ENCODE peak calls at places on chromosome 12, in seven cellular contexts. O is HCT116; T is A549; I is right cardiac atrium; B is body of pancreas; W is CD4-positive, CD25-positive, alpha-beta regulatory T cell; C is pancreas. Y is an unnamed sample. For H3K4me1, the result is how much of the 10 kb centered on the place peaks cover.

GRCh38 chr12:44961887-44962286 is 85.8 kb upstream of the NELL2 start:
- ATAC-seq in C (no peak), T (no peak), B (no peak), I (no peak), O (no peak), W (no peak), Y (no peak)

GRCh38 chr12:6434205-6435180 is 10.3 kb upstream of the CD27 start:
- ATAC-seq in C (no peak), W (peak), B (no peak), T (no peak), I (no peak), O (no peak), Y (no peak)

GRCh38 chr12:90909069-90909676 is 45.8 kb downstream of the CCER1 start:
- ATAC-seq in T (peak), O (peak), W (no peak), C (peak), I (no peak), B (no peak), Y (no peak)

GRCh38 chr12:41701943-41702601 is 442.6 kb downstream of the GXYLT1 start:
- ATAC-seq in B (no peak), C (no peak), I (no peak), T (no peak), O (no peak), W (no peak), Y (no peak)

GRCh38 chr12:111616177-111616623 is 17.1 kb upstream of the ATXN2 start:
- ATAC-seq in T (no peak), B (peak), C (peak), I (peak), O (no peak), W (no peak), Y (peak)

GRCh38 chr12:113861708-113862312 is 104.3 kb downstream of the RBM19 start:
- ATAC-seq in T (no peak), B (no peak), I (no peak), C (no peak), O (no peak), W (no peak), Y (no peak)

GRCh38 chr12:48002773-48003218 is 1.5 kb downstream of the COL2A1 start:
- ATAC-seq in I (peak), C (peak), W (no peak), B (peak), O (no peak), T (peak), Y (peak)

GRCh38 chr12:10305411-10305810 is 2.3 kb upstream of the KLRD1 start:
- ATAC-seq in I (no peak), T (no peak), B (no peak), W (no peak), C (no peak), O (no peak), Y (no peak)

GRCh38 chr12:65941388-65941787 is 117.1 kb downstream of the HMGA2 start:
- ATAC-seq in O (no peak), I (peak), C (peak), W (no peak), T (peak), B (no peak), Y (no peak)

GRCh38 chr12:5694759-5695409 is 250.2 kb downstream of the ANO2 start:
- ATAC-seq in I (no peak), T (no peak), O (no peak), B (no peak), C (no peak), W (no peak), Y (no peak)

GRCh38 chr12:89525824-89526770 is at the start of gene POC1B:
- ATAC-seq in T (peak), O (peak), I (peak), W (peak), C (peak), B (peak), Y (peak)

GRCh38 chr12:6891637-6892036 is 13.0 kb upstream of the LRRC23 start:
- ATAC-seq in I (peak), O (peak), W (no peak), T (peak), C (peak), B (peak), Y (no peak)

GRCh38 chr12:108701779-108702435 is 29.4 kb downstream of the CORO1C start:
- ATAC-seq in C (no peak), T (peak), W (no peak), O (no peak), B (peak), I (peak), Y (peak)

GRCh38 chr12:130253866-130254265 is 83.8 kb upstream of the PIWIL1 start:
- ATAC-seq in I (no peak), C (peak), W (no peak), T (no peak), O (no peak), B (peak), Y (no peak)

GRCh38 chr12:133192847-133193246 is 11.6 kb downstream of the ZNF268 start:
- ATAC-seq in I (no peak), C (no peak), B (no peak), W (no peak), T (no peak), O (no peak), Y (no peak)

GRCh38 chr12:63877693-63878092 is 33.2 kb downstream of the SRGAP1 start:
- ATAC-seq in T (peak), W (no peak), I (no peak), B (no peak), O (no peak), C (no peak), Y (no peak)

GRCh38 chr12:121330692-121331091 is 21.5 kb downstream of the ANAPC5 start:
- ATAC-seq in B (no peak), C (no peak), T (no peak), W (no peak), I (no peak), O (no peak), Y (no peak)

GRCh38 chr12:2137707-2138106 is 84.9 kb downstream of the CACNA1C start:
- ATAC-seq in B (no peak), I (peak), T (no peak), O (no peak), W (no peak), C (no peak), Y (no peak)

GRCh38 chr12:125186471-125187147 is 121.4 kb downstream of the AACS start:
- ATAC-seq in W (no peak), T (peak), O (peak), B (no peak), I (no peak), C (no peak), Y (peak)

GRCh38 chr12:6307521-6307920 is 3.0 kb upstream of the PLEKHG6 start:
- ATAC-seq in B (no peak), O (no peak), W (no peak), T (no peak), I (no peak), C (no peak), Y (peak)

GRCh38 chr12:67515679-67516363 is 132.7 kb upstream of the DYRK2 start:
- ATAC-seq in I (no peak), T (no peak), B (peak), C (peak), W (peak), O (no peak), Y (no peak)

GRCh38 chr12:120797677-120798642 is 72.3 kb downstream of the ACADS start:
- ATAC-seq in W (no peak), B (no peak), C (no peak), I (no peak), O (no peak), T (no peak), Y (no peak)

GRCh38 chr12:124583854-124584253 is 16.4 kb upstream of the NCOR2 start:
- ATAC-seq in T (no peak), I (no peak), W (no peak), O (peak), C (no peak), B (no peak), Y (no peak)

GRCh38 chr12:28629691-28630090 is 439.4 kb downstream of the CCDC91 start:
- ATAC-seq in O (no peak), I (no peak), C (no peak), B (no peak), W (no peak), T (no peak), Y (no peak)

GRCh38 chr12:1639538-1639937 is 10.5 kb downstream of the WNT5B start:
- ATAC-seq in T (no peak), O (no peak), W (no peak), C (peak), B (no peak), I (peak), Y (no peak)

GRCh38 chr12:18696971-18697602 is 40.7 kb downstream of the PLCZ1 start:
- ATAC-seq in W (no peak), B (no peak), C (no peak), T (no peak), I (no peak), O (no peak), Y (no peak)
- H3K27ac ChIP-seq in W (no peak), B (no peak), C (no peak), T (no peak), I (no peak), O (no peak), Y (no peak)

DNA sequence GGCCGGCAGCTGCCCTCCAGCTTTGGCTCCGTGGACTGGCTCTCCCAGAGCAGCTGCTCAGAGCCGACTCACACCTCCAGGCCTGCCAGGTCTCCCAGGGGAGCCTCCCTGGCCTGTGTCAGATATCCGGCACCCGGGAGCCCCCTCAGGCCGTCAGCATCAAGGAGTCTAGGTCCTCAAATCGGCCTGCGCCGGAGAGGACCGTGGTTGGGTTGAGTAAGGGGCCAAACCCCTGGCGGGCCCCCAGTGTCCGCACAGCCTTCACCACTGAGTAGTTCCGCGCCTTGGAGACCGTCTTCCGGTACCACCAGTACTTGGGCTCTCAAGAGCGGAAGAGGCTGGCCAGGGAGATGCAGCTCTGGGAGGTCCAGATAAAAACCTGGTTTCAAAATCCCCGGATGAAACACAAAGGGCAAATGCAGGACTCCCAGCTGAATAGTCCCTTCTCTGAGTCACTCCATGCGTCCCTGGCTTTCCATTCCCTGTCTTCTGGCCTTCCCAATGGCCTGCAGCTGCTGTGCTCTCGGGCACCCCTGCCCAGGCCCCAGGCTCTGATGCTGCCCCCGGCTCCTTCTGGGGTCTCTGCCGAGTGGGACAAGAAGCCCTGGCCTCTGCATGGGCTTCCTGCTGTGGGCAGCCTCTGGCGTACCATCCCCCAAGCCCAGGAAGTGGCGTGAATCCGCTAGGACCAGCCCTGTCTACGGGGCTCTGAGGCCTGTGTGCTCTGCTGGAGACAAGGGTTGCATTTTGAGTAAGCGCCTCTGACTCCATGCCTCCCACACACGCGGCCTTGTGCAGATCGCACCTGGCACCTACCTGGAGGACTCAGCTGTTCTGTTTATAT is 245.1 kb upstream of the ATXN7L3B start:
- ATAC-seq in O (no peak), I (peak), W (no peak), B (no peak), T (peak), C (no peak), Y (no peak)
- H3K4me1 ChIP-seq in O (under half), I (under half), W (under half), B (under half), T (under half), C (under half), Y (under half)

DNA sequence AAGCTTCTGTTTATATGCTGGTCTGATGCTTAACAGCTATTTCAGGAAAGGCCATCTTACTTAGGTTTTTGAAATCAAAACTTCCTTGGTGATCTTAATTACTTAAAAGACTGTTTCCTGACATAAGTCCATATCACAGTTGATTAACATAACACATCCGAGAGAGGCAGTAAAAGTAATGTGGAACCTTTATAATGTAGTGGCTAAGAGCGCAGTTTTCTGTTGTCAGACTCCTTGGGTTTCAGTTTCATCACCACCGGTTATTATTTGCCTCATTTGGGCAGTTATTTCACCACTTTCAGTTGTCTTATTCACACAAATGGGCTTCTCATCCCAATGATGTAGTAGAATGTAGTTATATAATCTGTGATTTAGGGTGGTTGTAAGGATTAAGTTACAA is 30.9 kb downstream of the TBC1D15 start:
- ATAC-seq in T (no peak), O (no peak), C (no peak), B (no peak), W (peak), I (no peak), Y (no peak)
- H3K27ac ChIP-seq in T (no peak), O (no peak), C (no peak), B (no peak), W (no peak), I (no peak), Y (no peak)

GRCh38 chr12:106145539-106146447 is 7.0 kb upstream of the NUAK1 start:
- ATAC-seq in C (peak), T (no peak), I (peak), W (no peak), B (peak), O (no peak), Y (no peak)

GRCh38 chr12:106146987-106147386 is 8.2 kb upstream of the NUAK1 start:
- ATAC-seq in T (no peak), W (no peak), C (no peak), O (no peak), B (no peak), I (no peak), Y (no peak)

GRCh38 chr12:106144847-106145246 is 6.1 kb upstream of the NUAK1 start:
- ATAC-seq in W (no peak), B (no peak), O (no peak), T (no peak), I (no peak), C (no peak), Y (no peak)

GRCh38 chr12:106149096-106149784 is 10.5 kb upstream of the NUAK1 start:
- ATAC-seq in I (no peak), C (peak), O (peak), T (peak), B (no peak), W (no peak), Y (no peak)

DNA sequence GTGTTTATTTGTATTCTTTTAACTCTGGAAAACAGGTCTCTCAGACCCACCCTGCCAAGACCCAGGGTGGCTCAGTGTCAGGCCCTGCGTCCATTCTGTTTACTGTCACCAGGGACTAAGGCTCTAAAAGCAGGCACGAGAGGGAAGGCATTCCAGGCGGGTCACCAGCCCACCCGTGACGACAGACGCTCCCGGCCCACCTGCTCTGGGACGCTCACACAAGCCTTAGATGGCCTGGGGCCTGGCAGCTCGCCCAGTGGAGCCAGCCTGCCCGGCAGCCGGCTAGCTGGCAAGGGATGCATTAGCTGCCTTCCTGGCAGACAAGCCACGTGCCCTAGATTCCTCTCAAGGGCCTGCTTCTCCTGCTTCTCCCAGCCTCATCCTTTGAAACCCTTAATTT is 9.2 kb upstream of the NUAK1 start:
- ATAC-seq in W (no peak), I (peak), O (no peak), B (peak), C (peak), T (no peak), Y (peak)
- H3K4me1 ChIP-seq in W (under half), I (under half), O (under half), B (under half), C (under half), T (under half), Y (under half)

DNA sequence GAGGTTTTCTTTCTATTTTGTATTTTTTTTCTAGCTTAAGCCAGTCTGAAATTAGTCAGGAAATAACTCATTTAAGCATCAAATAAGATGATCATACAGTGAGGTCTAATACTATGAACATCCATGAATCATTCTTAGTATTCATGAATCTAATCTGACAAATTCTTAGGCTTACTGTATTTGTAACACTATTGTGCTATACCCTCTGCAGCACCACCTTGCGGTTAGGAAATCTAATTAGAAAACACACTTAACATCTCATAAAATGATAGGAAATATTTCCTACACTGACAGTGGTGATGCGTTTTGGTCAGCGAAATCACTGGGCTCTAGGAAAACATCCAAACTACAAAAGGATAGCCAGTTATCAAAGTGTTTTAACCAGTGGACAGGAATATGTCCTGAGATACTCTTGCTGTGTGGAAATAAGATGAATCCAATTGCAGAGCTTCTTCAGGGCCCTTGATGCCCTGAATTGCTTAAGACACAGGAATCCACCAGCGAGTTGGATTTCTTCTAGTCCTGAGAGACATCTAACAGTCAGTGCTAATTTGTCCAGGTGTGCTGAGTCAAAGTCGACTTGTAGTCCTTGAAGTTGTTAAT is 109.3 kb upstream of the MYF6 start:
- ATAC-seq in I (no peak), W (no peak), O (peak), C (no peak), T (peak), B (no peak), Y (no peak)
- H3K27ac ChIP-seq in I (no peak), W (no peak), O (no peak), C (no peak), T (no peak), B (no peak), Y (no peak)

GRCh38 chr12:55748230-55748993 is 5.5 kb downstream of the GDF11 start:
- ATAC-seq in W (no peak), C (no peak), I (no peak), O (no peak), T (no peak), B (no peak), Y (no peak)

GRCh38 chr12:55746913-55747231 is 4.0 kb downstream of the GDF11 start:
- ATAC-seq in C (no peak), O (no peak), B (no peak), I (no peak), T (no peak), W (no peak), Y (no peak)

GRCh38 chr12:55745361-55746146 is 2.6 kb downstream of the GDF11 start:
- ATAC-seq in B (peak), W (no peak), C (no peak), I (peak), T (no peak), O (no peak), Y (no peak)

GRCh38 chr12:55743967-55744931 is 1.3 kb downstream of the GDF11 start:
- ATAC-seq in B (no peak), W (no peak), I (peak), O (peak), C (peak), T (peak), Y (no peak)

DNA sequence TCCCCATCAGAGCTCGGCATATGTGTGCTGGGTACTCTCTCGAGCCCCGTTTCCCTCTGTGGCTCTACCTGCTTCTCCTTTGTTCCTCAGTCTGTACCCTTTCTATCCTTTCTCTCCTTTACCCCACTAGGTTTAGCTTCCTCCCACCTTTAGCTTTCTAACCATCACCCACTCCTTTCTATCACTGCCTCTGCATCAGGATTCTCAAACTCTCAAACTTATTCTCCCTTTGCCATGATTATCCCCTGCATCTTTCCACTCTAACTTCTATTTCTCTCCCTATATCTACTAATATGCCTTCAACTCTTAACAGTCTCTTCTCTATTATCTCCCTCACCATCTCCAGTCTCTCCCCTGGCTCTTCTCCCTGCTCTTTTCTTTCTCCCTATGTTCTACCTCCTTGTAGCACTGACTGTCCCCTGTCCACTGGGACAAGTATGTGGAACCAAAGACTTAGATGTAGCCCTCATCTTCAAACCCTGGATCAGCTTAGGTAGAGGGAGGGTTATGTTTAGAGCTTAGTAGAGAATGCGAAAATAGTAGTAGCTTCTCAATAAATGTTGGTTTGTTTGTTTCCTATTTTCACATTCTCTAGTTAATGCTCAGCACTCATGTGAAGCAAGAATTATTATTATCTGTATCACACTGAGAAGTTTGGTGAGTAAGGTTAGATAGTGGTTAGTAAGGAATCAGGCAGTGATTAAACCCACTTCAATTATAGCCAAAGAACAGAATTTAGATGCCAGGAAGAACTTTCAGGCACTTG is 3.4 kb downstream of the GDF11 start:
- ATAC-seq in O (no peak), B (no peak), C (no peak), I (no peak), T (no peak), W (no peak), Y (no peak)
- H3K4me1 ChIP-seq in O (under half), B (under half), C (under half), I (under half), T (under half), W (under half), Y (under half)

GRCh38 chr12:114975974-114976310 is 292.0 kb upstream of the TBX3 start:
- ATAC-seq in O (no peak), W (no peak), C (no peak), I (no peak), T (no peak), B (no peak), Y (no peak)
- H3K27ac ChIP-seq in O (no peak), W (no peak), C (no peak), I (no peak), T (peak), B (no peak), Y (no peak)